ENCODE peak calls at places on chromosomes 4 and X, in eight cellular contexts. Z is mammary epithelial cell, W is OCI-LY7, H is HCT116, C is tibial artery, V is upper lobe of right lung, O is astrocyte, D is ovary. X is an unnamed sample.

GRCh38 chr4:123035239-123035638 is 112.8 kb upstream of the NUDT6 start:
- DNase-seq in Z (no peak), W (no peak), H (no peak), C (no peak), V (no peak), O (no peak), D (no peak), X (no peak)

GRCh38 chrX:129733335-129733734 is 5.4 kb upstream of the XPNPEP2 start:
- DNase-seq in Z (no peak), W (no peak), H (no peak), C (no peak), V (no peak), O (no peak), D (no peak), X (no peak)

GRCh38 chr4:169293343-169294176 is 22.8 kb upstream of the SH3RF1 start:
- DNase-seq in Z (no peak), W (no peak), H (no peak), C (no peak), V (no peak), O (no peak), D (no peak), X (no peak)

GRCh38 chr4:185677915-185678314 is 134.1 kb downstream of the SORBS2 start:
- DNase-seq in Z (no peak), W (no peak), H (no peak), C (no peak), V (no peak), O (no peak), D (no peak), X (no peak)

GRCh38 chr4:153232768-153233167 is 28.5 kb downstream of the TRIM2 start:
- DNase-seq in Z (peak; percentile 4), W (peak; percentile 30), H (peak; percentile 27), C (no peak), V (no peak), O (no peak), D (no peak), X (no peak)

GRCh38 chr4:184968784-184969201 is 49.5 kb upstream of the HELT start:
- DNase-seq in Z (peak; percentile 73), W (no peak), H (no peak), C (no peak), V (peak; percentile 88), O (no peak), D (no peak), X (peak; percentile 65)

GRCh38 chr4:7031526-7032449 is 11.4 kb upstream of the TADA2B start:
- DNase-seq in Z (no peak), W (no peak), H (no peak), C (no peak), V (no peak), O (no peak), D (no peak), X (no peak)

GRCh38 chrX:107700317-107700774 is 72.0 kb downstream of the PRPS1 start:
- DNase-seq in Z (peak; percentile 56), W (no peak), H (no peak), C (peak; percentile 73), V (no peak), O (peak; percentile 18), D (no peak), X (no peak)

GRCh38 chr4:105900541-105900940 is 5.3 kb downstream of the NPNT start:
- DNase-seq in Z (no peak), W (no peak), H (no peak), C (no peak), V (no peak), O (no peak), D (no peak), X (no peak)

GRCh38 chr4:175273995-175274753 is 356.0 kb downstream of the ADAM29 start:
- DNase-seq in Z (no peak), W (no peak), H (no peak), C (no peak), V (no peak), O (peak; percentile 65), D (no peak), X (no peak)

GRCh38 chrX:40908026-40908425 is 172.7 kb upstream of the MED14 start:
- DNase-seq in Z (no peak), W (no peak), H (no peak), C (no peak), V (no peak), O (peak; percentile 64), D (no peak), X (no peak)

GRCh38 chrX:9141496-9141895 is 107.6 kb upstream of the FAM9B start:
- DNase-seq in Z (peak; percentile 54), W (no peak), H (no peak), C (no peak), V (no peak), O (peak; percentile 77), D (no peak), X (no peak)

GRCh38 chr4:89929425-89930272 is 35.0 kb downstream of the MMRN1 start:
- DNase-seq in Z (no peak), W (no peak), H (no peak), C (no peak), V (no peak), O (no peak), D (no peak), X (no peak)

GRCh38 chr4:6362896-6363295 is 93.2 kb downstream of the WFS1 start:
- DNase-seq in Z (peak; percentile 18), W (peak; percentile 22), H (no peak), C (no peak), V (no peak), O (peak; percentile 7), D (no peak), X (no peak)

GRCh38 chr4:86482851-86483490 is 111.1 kb upstream of the PTPN13 start:
- DNase-seq in Z (no peak), W (no peak), H (no peak), C (no peak), V (no peak), O (no peak), D (no peak), X (no peak)

GRCh38 chr4:74545488-74545887 is 100.6 kb downstream of the AREG start:
- DNase-seq in Z (peak; percentile 51), W (no peak), H (no peak), C (peak; percentile 64), V (no peak), O (no peak), D (no peak), X (no peak)

GRCh38 chr4:30714408-30715031 is 5.6 kb upstream of the PCDH7 start:
- DNase-seq in Z (peak; percentile 38), W (peak; percentile 4), H (peak; percentile 73), C (no peak), V (no peak), O (peak; percentile 42), D (peak; percentile 38), X (no peak)

GRCh38 chrX:56268888-56269287 is 36.7 kb downstream of the KLF8 start:
- DNase-seq in Z (peak; percentile 35), W (no peak), H (no peak), C (no peak), V (no peak), O (no peak), D (no peak), X (no peak)

GRCh38 chr4:158484173-158484885 is 37.4 kb upstream of the RXFP1 start:
- DNase-seq in Z (peak; percentile 89), W (no peak), H (no peak), C (no peak), V (no peak), O (peak; percentile 52), D (no peak), X (no peak)

GRCh38 chrX:72539822-72540221 is 32.8 kb downstream of the HDAC8 start:
- DNase-seq in Z (no peak), W (no peak), H (no peak), C (no peak), V (no peak), O (no peak), D (no peak), X (no peak)

GRCh38 chrX:72532371-72532770 is 40.3 kb downstream of the HDAC8 start:
- DNase-seq in Z (no peak), W (no peak), H (no peak), C (no peak), V (no peak), O (no peak), D (no peak), X (no peak)

GRCh38 chrX:72540318-72540717 is 32.3 kb downstream of the HDAC8 start:
- DNase-seq in Z (no peak), W (peak; percentile 7), H (no peak), C (no peak), V (no peak), O (peak; percentile 10), D (no peak), X (no peak)

GRCh38 chrX:72536542-72536941 is 36.1 kb downstream of the HDAC8 start:
- DNase-seq in Z (no peak), W (no peak), H (no peak), C (no peak), V (no peak), O (no peak), D (no peak), X (no peak)
- H3K9me3 ChIP-seq in Z (no peaks in the 10 kb centered on the region), W (no peaks in the 10 kb centered on the region), H (no peaks in the 10 kb centered on the region), C (no peaks in the 10 kb centered on the region), V (no peaks in the 10 kb centered on the region), O (no peaks in the 10 kb centered on the region), D (no peaks in the 10 kb centered on the region), X (no peaks in the 10 kb centered on the region)

DNA sequence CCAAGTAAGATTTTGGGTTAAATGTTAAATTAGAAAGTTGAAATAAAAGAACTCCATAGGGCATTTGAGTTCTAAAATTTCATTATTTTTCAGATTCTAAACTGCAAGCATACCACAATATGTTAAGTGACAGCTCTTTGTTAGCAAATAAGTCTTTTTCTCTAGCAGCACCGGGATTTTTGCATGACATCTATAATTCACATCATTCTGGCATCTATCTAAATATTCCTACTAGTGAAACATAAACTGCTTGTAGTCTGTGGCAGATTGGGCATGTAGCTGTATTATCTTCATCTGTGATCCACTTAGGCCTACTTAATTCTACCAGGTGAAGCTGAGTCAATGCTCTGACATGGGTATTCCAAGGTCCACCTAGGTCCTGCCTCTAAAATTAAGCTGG is 32.1 kb upstream of the KLHL13 start:
- DNase-seq in Z (no peak), W (no peak), H (no peak), C (no peak), V (no peak), O (no peak), D (no peak), X (no peak)
- TF ChIP-seq CTCF in Z (no peak), W (no peak), H (no peak), C (no peak), V (no peak), O (no peak), D (no peak), X (no peak)

DNA sequence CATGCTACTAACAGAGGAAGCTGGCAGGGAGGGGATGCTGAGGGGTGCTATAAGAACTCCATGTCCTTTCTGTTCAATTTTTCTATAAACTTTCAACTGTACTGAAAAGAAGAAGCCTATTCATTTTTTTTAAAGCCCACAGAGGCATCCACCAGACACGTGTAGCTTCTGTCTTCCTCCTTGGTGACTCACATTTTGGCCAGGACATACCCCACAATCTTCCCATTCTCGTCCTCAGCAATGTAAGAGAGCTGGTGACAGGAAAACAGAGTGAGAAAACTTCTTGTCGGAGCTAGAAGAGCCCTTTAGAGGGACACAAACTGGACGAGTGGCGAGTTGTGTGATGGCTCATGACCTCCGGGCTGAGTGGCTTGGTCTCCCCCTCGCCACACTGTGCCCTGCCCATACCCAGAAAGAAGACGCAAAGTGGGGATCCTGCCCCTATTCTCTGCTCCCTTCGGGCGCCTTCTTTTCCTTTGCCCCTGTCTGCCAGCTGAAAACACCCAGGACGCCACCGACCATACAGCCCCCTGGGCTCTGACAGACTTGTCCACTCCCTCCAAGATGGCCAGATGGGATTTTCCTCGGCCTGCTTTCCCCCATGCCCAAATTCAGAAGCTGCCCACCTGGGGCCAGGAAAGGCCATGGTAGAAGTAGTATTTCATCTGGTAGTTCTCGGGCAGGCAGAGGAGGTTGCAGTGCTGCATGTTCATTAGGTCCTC is 925 bp downstream of the NAA10 start:
- DNase-seq in Z (peak; percentile 28), W (no peak), H (no peak), C (no peak), V (no peak), O (peak; percentile 41), D (no peak), X (no peak)
- H3K27ac ChIP-seq in Z (peak overlapping the region; percentile 40), W (peak overlapping the region; percentile 62), H (peak overlapping the region; percentile 74), C (no peak overlapping the region), V (peak overlapping the region; percentile 55), O (peak overlapping the region; percentile 19), D (no peak overlapping the region), X (peak overlapping the region; percentile 52)

GRCh38 chrX:46737462-46737861 is 21.5 kb downstream of the SLC9A7 start:
- DNase-seq in Z (peak; percentile 51), W (no peak), H (no peak), C (no peak), V (no peak), O (peak; percentile 75), D (no peak), X (no peak)
- H3K9me3 ChIP-seq in Z (peaks cover 11% of the 10 kb centered on the region), W (peaks cover 35% of the 10 kb centered on the region), H (peaks cover 4% of the 10 kb centered on the region), C (no peaks in the 10 kb centered on the region), V (no peaks in the 10 kb centered on the region), O (no peaks in the 10 kb centered on the region), D (no peaks in the 10 kb centered on the region), X (peaks cover 15% of the 10 kb centered on the region)

X was measured in breast epithelium.